ENCODE peak calls at places on chromosome 18, in eight cellular contexts. E is AG20443; H is WTC11; J is activated CD4-positive, alpha-beta T cell treated with anti-CD3 and anti-CD28 coated beads, Interleukin-2, amount 50 U/mL, for 4 hours; K is T-cell; P is frontal cortex; Q is central memory CD4-positive, alpha-beta T cell; I is LHCN-M2. M is an unnamed sample.

GRCh38 chr18:72869786-72870185 is 2.0 kb upstream of the NETO1 start:
- DNase-seq in P (no peak), I (no peak), E (no peak), Q (no peak), K (no peak), J (no peak), H (peak), M (no peak)

GRCh38 chr18:66523219-66523991 is 80.5 kb downstream of the CDH19 start:
- DNase-seq in H (no peak), E (no peak), K (no peak), I (no peak), J (no peak), Q (no peak), P (no peak), M (no peak)

GRCh38 chr18:31243740-31244512 is 74.0 kb upstream of the DSG1 start:
- DNase-seq in J (no peak), I (no peak), P (no peak), E (no peak), Q (no peak), H (no peak), K (no peak), M (no peak)

GRCh38 chr18:36302676-36303075 is 5.2 kb downstream of the FHOD3 start:
- DNase-seq in Q (no peak), K (no peak), P (no peak), H (no peak), J (no peak), E (no peak), I (peak), M (no peak)

GRCh38 chr18:9366126-9366714 is 31.6 kb downstream of the TWSG1 start:
- DNase-seq in J (no peak), Q (no peak), I (peak), P (no peak), E (peak), H (peak), K (no peak), M (no peak)

GRCh38 chr18:34976534-34976898 is 64.7 kb upstream of the MAPRE2 start:
- DNase-seq in K (no peak), I (no peak), P (no peak), J (no peak), E (no peak), H (no peak), Q (no peak), M (no peak)

GRCh38 chr18:48600046-48600745 is 61.4 kb downstream of the CTIF start:
- DNase-seq in E (no peak), H (no peak), I (no peak), J (no peak), K (no peak), P (no peak), Q (no peak), M (no peak)

GRCh38 chr18:21391074-21391673 is 149.1 kb downstream of the GREB1L start:
- DNase-seq in P (no peak), J (no peak), I (peak), K (no peak), H (no peak), Q (no peak), E (no peak), M (no peak)

GRCh38 chr18:47730795-47731194 is 199.7 kb downstream of the SMAD2 start:
- DNase-seq in Q (no peak), P (no peak), E (peak), I (peak), J (no peak), H (no peak), K (no peak), M (no peak)

GRCh38 chr18:14939141-14939540 is 191.2 kb downstream of the ANKRD30B start:
- DNase-seq in J (no peak), I (no peak), K (no peak), E (no peak), P (no peak), Q (no peak), H (no peak), M (no peak)

M was measured in natural killer cell.